ENCODE peak calls at places on chromosomes 1 and 21, in seven cellular contexts. V is PC-3, D is breast epithelium, O is left lung, R is stomach, G is esophagus muscularis mucosa, J is IMR-90. W is an unnamed sample. For H3K27me3, the result is how much of the 10 kb centered on the place peaks cover.

GRCh38 chr1:1125945-1126344 is 10.1 kb upstream of the C1orf159 start:
- DNase-seq in V (no peak), D (no peak), O (no peak), R (no peak), G (no peak), J (no peak), W (no peak)

GRCh38 chr1:76580206-76580605 is 287.1 kb upstream of the ST6GALNAC5 start:
- DNase-seq in V (no peak), D (no peak), O (no peak), R (no peak), G (no peak), J (no peak), W (no peak)

GRCh38 chr1:222798111-222798510 is 16.7 kb upstream of the DISP1 start:
- DNase-seq in V (peak), D (no peak), O (no peak), R (no peak), G (no peak), J (peak), W (no peak)

GRCh38 chr1:182841368-182841988 is 2.3 kb downstream of the DHX9 start:
- DNase-seq in V (peak), D (no peak), O (no peak), R (no peak), G (no peak), J (peak), W (no peak)

GRCh38 chr1:239930646-239931262 is 160.9 kb upstream of the FMN2 start:
- DNase-seq in V (peak), D (no peak), O (no peak), R (no peak), G (no peak), J (peak), W (no peak)

GRCh38 chr1:29120955-29121485 is 2.7 kb downstream of the TMEM200B start:
- DNase-seq in V (no peak), D (no peak), O (peak), R (peak), G (no peak), J (peak), W (peak)

GRCh38 chr1:234976880-234977680 is 151.6 kb downstream of the TOMM20 start:
- DNase-seq in V (no peak), D (no peak), O (peak), R (no peak), G (no peak), J (no peak), W (no peak)

GRCh38 chr21:26451014-26451740 is 121.9 kb downstream of the CYYR1 start:
- DNase-seq in V (no peak), D (no peak), O (no peak), R (no peak), G (no peak), J (no peak), W (no peak)

GRCh38 chr1:184743062-184743756 is 11.4 kb downstream of the EDEM3 start:
- DNase-seq in V (peak), D (no peak), O (no peak), R (no peak), G (no peak), J (peak), W (peak)

GRCh38 chr1:228190182-228190581 is 17.7 kb upstream of the OBSCN start:
- DNase-seq in V (no peak), D (no peak), O (no peak), R (no peak), G (no peak), J (no peak), W (no peak)

GRCh38 chr1:188689542-188689941 is 1788.1 kb downstream of the BRINP3 start:
- DNase-seq in V (peak), D (no peak), O (no peak), R (no peak), G (no peak), J (peak), W (no peak)

GRCh38 chr1:19635646-19636045 is 8.5 kb upstream of the NBL1 start:
- DNase-seq in V (peak), D (no peak), O (no peak), R (no peak), G (no peak), J (peak), W (no peak)

GRCh38 chr1:184366992-184367391 is 19.8 kb upstream of the C1orf21 start:
- DNase-seq in V (no peak), D (no peak), O (no peak), R (no peak), G (no peak), J (no peak), W (no peak)

GRCh38 chr1:246052603-246053002 is 454.5 kb downstream of the SMYD3 start:
- DNase-seq in V (no peak), D (no peak), O (no peak), R (no peak), G (no peak), J (no peak), W (no peak)

GRCh38 chr1:218945050-218945449 is 228.6 kb upstream of the LYPLAL1 start:
- DNase-seq in V (peak), D (no peak), O (no peak), R (no peak), G (no peak), J (peak), W (no peak)

GRCh38 chr1:218557731-218558130 is 212.6 kb downstream of the TGFB2 start:
- DNase-seq in V (peak), D (no peak), O (no peak), R (no peak), G (no peak), J (no peak), W (no peak)

GRCh38 chr1:199550384-199551067 is 477.0 kb upstream of the NR5A2 start:
- DNase-seq in V (peak), D (no peak), O (no peak), R (no peak), G (no peak), J (peak), W (no peak)

GRCh38 chr1:161706116-161706482 is 930 bp upstream of the FCRLA start:
- DNase-seq in V (no peak), D (no peak), O (no peak), R (no peak), G (no peak), J (peak), W (no peak)

GRCh38 chr1:64948905-64949833 is 17.2 kb downstream of the JAK1 start:
- DNase-seq in V (peak), D (no peak), O (no peak), R (no peak), G (no peak), J (no peak), W (no peak)

GRCh38 chr1:227940791-227941241 is 6.9 kb downstream of the WNT9A start:
- DNase-seq in V (no peak), D (peak), O (peak), R (peak), G (no peak), J (no peak), W (no peak)

GRCh38 chr21:44437696-44438431 is 17.4 kb upstream of the LRRC3 start:
- DNase-seq in V (no peak), D (no peak), O (peak), R (no peak), G (no peak), J (no peak), W (no peak)

GRCh38 chr21:41664881-41665765 is 101.7 kb downstream of the RIPK4 start:
- DNase-seq in V (peak), D (no peak), O (no peak), R (no peak), G (no peak), J (peak), W (no peak)

GRCh38 chr1:2392686-2393085 is 1.0 kb downstream of the RER1 start:
- DNase-seq in V (no peak), D (no peak), O (peak), R (no peak), G (no peak), J (no peak), W (no peak)

GRCh38 chr1:2393471-2393877 is 1.8 kb downstream of the RER1 start:
- DNase-seq in V (no peak), D (no peak), O (no peak), R (no peak), G (no peak), J (no peak), W (no peak)

GRCh38 chr1:2391385-2392070 is at the start of the genes MORN1 and RER1:
- DNase-seq in V (peak), D (peak), O (peak), R (peak), G (peak), J (peak), W (peak)

GRCh38 chr1:2391034-2391384 is 345 bp downstream of the MORN1 start:
- DNase-seq in V (no peak), D (no peak), O (peak), R (no peak), G (no peak), J (no peak), W (no peak)

DNA sequence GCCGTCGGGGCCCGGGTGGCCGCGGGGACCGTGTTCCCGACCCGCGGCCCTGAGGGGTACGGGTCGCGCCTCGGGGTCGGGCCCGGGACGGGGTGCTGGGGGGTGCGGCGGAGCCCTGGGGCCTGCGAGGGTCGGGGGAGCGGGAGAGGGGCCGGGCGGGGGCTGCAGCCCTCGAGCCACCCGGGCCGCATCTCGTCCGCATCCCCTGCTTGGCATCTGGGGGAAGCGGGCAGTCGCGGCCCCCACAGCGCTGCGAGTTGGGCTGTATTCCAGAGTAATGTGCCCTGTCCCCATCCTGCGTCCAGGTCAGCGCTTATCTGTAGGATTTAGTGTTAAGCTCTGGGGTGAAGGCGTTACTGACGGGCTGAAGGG is 416 bp downstream of the RER1 start:
- DNase-seq in V (no peak), D (no peak), O (no peak), R (no peak), G (no peak), J (no peak), W (no peak)
- H3K27ac ChIP-seq in V (no peak), D (peak), O (peak), R (peak), G (peak), J (peak), W (peak)

GRCh38 chr1:105608713-105609112 is 1447.8 kb upstream of the PRMT6 start:
- DNase-seq in V (peak), D (no peak), O (no peak), R (no peak), G (no peak), J (no peak), W (no peak)
- TF ChIP-seq CTCF in V (peak), D (peak), O (no peak), R (no peak), G (no peak), J (peak), W (no peak)

GRCh38 chr1:23331713-23332112 is 12.4 kb downstream of the HNRNPR start:
- DNase-seq in V (no peak), D (no peak), O (peak), R (no peak), G (no peak), J (no peak), W (no peak)

GRCh38 chr1:23325393-23325792 is 18.7 kb downstream of the HNRNPR start:
- DNase-seq in V (no peak), D (no peak), O (no peak), R (no peak), G (no peak), J (no peak), W (no peak)

GRCh38 chr1:23330846-23331245 is 13.2 kb downstream of the HNRNPR start:
- DNase-seq in V (no peak), D (no peak), O (no peak), R (no peak), G (no peak), J (no peak), W (no peak)
- H3K27me3 ChIP-seq in V (under half), D (under half), O (under half), R (under half), G (under half), J (under half), W (under half)

GRCh38 chr1:197620660-197621273 is 154.5 kb downstream of the DENND1B start:
- DNase-seq in V (peak), D (no peak), O (no peak), R (no peak), G (no peak), J (no peak), W (no peak)
- H3K27ac ChIP-seq in V (no peak), D (no peak), O (no peak), R (no peak), G (no peak), J (no peak), W (no peak)

GRCh38 chr1:196074182-196074581 is 534.1 kb downstream of the KCNT2 start:
- DNase-seq in V (no peak), D (no peak), O (no peak), R (no peak), G (no peak), J (no peak), W (no peak)
- TF ChIP-seq CTCF in V (no peak), D (no peak), O (no peak), R (no peak), G (no peak), J (no peak), W (no peak)

GRCh38 chr21:42673633-42674328 is 20.4 kb downstream of the PDE9A start:
- DNase-seq in V (no peak), D (no peak), O (peak), R (no peak), G (no peak), J (no peak), W (no peak)
- H3K27me3 ChIP-seq in V (under half), D (under half), O (under half), R (under half), G (under half), J (under half), W (under half)

GRCh38 chr1:203289281-203289981 is 15.9 kb upstream of the BTG2 start:
- DNase-seq in V (no peak), D (no peak), O (peak), R (peak), G (no peak), J (no peak), W (peak)
- H3K27ac ChIP-seq in V (no peak), D (peak), O (peak), R (peak), G (peak), J (no peak), W (peak)

GRCh38 chr1:211859405-211859804 is 28.8 kb upstream of the LPGAT1 start:
- DNase-seq in V (no peak), D (no peak), O (no peak), R (no peak), G (no peak), J (no peak), W (no peak)
- TF ChIP-seq CTCF in V (no peak), D (no peak), O (no peak), R (no peak), G (no peak), J (no peak), W (no peak)

W was measured in CD8-positive, alpha-beta T cell.